ENCODE peak calls at places on chromosomes 16 and 17, in nine cellular contexts. One of them, this sample, is unnamed.

GRCh38 chr16:23388786-23389185 is 64.2 kb downstream of the COG7 start:
- DNase-seq in left ventricle myocardium inferior: no peak
- DNase-seq in heart left ventricle: no peak
- DNase-seq in spleen: peak
- DNase-seq in epithelial cell of esophagus: no peak
- DNase-seq in activated CD8-positive, alpha-beta T cell treated with anti-CD3 and anti-CD28 coated beads for 36 hours: no peak
- DNase-seq in thoracic aorta: no peak
- DNase-seq in astrocyte of the spinal cord: no peak
- DNase-seq in CD8-positive, alpha-beta T cell: no peak
- DNase-seq in this sample: no peak

GRCh38 chr17:63946440-63947363 is 14.6 kb upstream of the CD79B start:
- DNase-seq in left ventricle myocardium inferior: no peak
- DNase-seq in heart left ventricle: no peak
- DNase-seq in spleen: peak
- DNase-seq in epithelial cell of esophagus: peak
- DNase-seq in activated CD8-positive, alpha-beta T cell treated with anti-CD3 and anti-CD28 coated beads for 36 hours: peak
- DNase-seq in thoracic aorta: no peak
- DNase-seq in astrocyte of the spinal cord: peak
- DNase-seq in CD8-positive, alpha-beta T cell: peak
- DNase-seq in this sample: peak

GRCh38 chr17:39624313-39624712 is 2.4 kb upstream of the PPP1R1B start:
- DNase-seq in left ventricle myocardium inferior: no peak
- DNase-seq in heart left ventricle: no peak
- DNase-seq in spleen: no peak
- DNase-seq in epithelial cell of esophagus: no peak
- DNase-seq in activated CD8-positive, alpha-beta T cell treated with anti-CD3 and anti-CD28 coated beads for 36 hours: no peak
- DNase-seq in thoracic aorta: no peak
- DNase-seq in astrocyte of the spinal cord: no peak
- DNase-seq in CD8-positive, alpha-beta T cell: no peak
- DNase-seq in this sample: no peak

GRCh38 chr17:79627184-79627765 is 16.4 kb upstream of the RBFOX3 start:
- DNase-seq in left ventricle myocardium inferior: no peak
- DNase-seq in heart left ventricle: no peak
- DNase-seq in spleen: no peak
- DNase-seq in epithelial cell of esophagus: no peak
- DNase-seq in activated CD8-positive, alpha-beta T cell treated with anti-CD3 and anti-CD28 coated beads for 36 hours: no peak
- DNase-seq in thoracic aorta: no peak
- DNase-seq in astrocyte of the spinal cord: no peak
- DNase-seq in CD8-positive, alpha-beta T cell: no peak
- DNase-seq in this sample: peak

GRCh38 chr17:1562178-1562643 is 381 bp downstream of the PITPNA start:
- DNase-seq in left ventricle myocardium inferior: peak
- DNase-seq in heart left ventricle: peak
- DNase-seq in spleen: peak
- DNase-seq in epithelial cell of esophagus: no peak
- DNase-seq in activated CD8-positive, alpha-beta T cell treated with anti-CD3 and anti-CD28 coated beads for 36 hours: no peak
- DNase-seq in thoracic aorta: no peak
- DNase-seq in astrocyte of the spinal cord: peak
- DNase-seq in CD8-positive, alpha-beta T cell: peak
- DNase-seq in this sample: peak

GRCh38 chr16:47037396-47037745 is 63.9 kb upstream of the DNAJA2 start:
- DNase-seq in left ventricle myocardium inferior: peak
- DNase-seq in heart left ventricle: no peak
- DNase-seq in spleen: no peak
- DNase-seq in epithelial cell of esophagus: no peak
- DNase-seq in activated CD8-positive, alpha-beta T cell treated with anti-CD3 and anti-CD28 coated beads for 36 hours: peak
- DNase-seq in thoracic aorta: no peak
- DNase-seq in astrocyte of the spinal cord: peak
- DNase-seq in CD8-positive, alpha-beta T cell: peak
- DNase-seq in this sample: no peak

GRCh38 chr17:78899361-78900260 is 3.4 kb downstream of the CEP295NL start:
- DNase-seq in left ventricle myocardium inferior: peak
- DNase-seq in heart left ventricle: no peak
- DNase-seq in spleen: no peak
- DNase-seq in epithelial cell of esophagus: peak
- DNase-seq in activated CD8-positive, alpha-beta T cell treated with anti-CD3 and anti-CD28 coated beads for 36 hours: no peak
- DNase-seq in thoracic aorta: no peak
- DNase-seq in astrocyte of the spinal cord: no peak
- DNase-seq in CD8-positive, alpha-beta T cell: no peak
- DNase-seq in this sample: no peak

GRCh38 chr17:79077587-79077986 is 3.0 kb downstream of the ENGASE start:
- DNase-seq in left ventricle myocardium inferior: no peak
- DNase-seq in heart left ventricle: peak
- DNase-seq in spleen: peak
- DNase-seq in epithelial cell of esophagus: no peak
- DNase-seq in activated CD8-positive, alpha-beta T cell treated with anti-CD3 and anti-CD28 coated beads for 36 hours: no peak
- DNase-seq in thoracic aorta: no peak
- DNase-seq in astrocyte of the spinal cord: no peak
- DNase-seq in CD8-positive, alpha-beta T cell: no peak
- DNase-seq in this sample: no peak

GRCh38 chr17:12985431-12986285 is 32.2 kb downstream of the ELAC2 start:
- DNase-seq in left ventricle myocardium inferior: peak
- DNase-seq in heart left ventricle: no peak
- DNase-seq in spleen: no peak
- DNase-seq in epithelial cell of esophagus: no peak
- DNase-seq in activated CD8-positive, alpha-beta T cell treated with anti-CD3 and anti-CD28 coated beads for 36 hours: no peak
- DNase-seq in thoracic aorta: no peak
- DNase-seq in astrocyte of the spinal cord: peak
- DNase-seq in CD8-positive, alpha-beta T cell: no peak
- DNase-seq in this sample: no peak

GRCh38 chr16:31880322-31880979 is 6.8 kb downstream of the ZNF267 start:
- DNase-seq in left ventricle myocardium inferior: no peak
- DNase-seq in heart left ventricle: no peak
- DNase-seq in spleen: no peak
- DNase-seq in epithelial cell of esophagus: peak
- DNase-seq in activated CD8-positive, alpha-beta T cell treated with anti-CD3 and anti-CD28 coated beads for 36 hours: peak
- DNase-seq in thoracic aorta: no peak
- DNase-seq in astrocyte of the spinal cord: peak
- DNase-seq in CD8-positive, alpha-beta T cell: no peak
- DNase-seq in this sample: no peak

GRCh38 chr17:16255481-16255901 is 38.5 kb downstream of the PIGL start:
- DNase-seq in left ventricle myocardium inferior: peak
- DNase-seq in heart left ventricle: no peak
- DNase-seq in spleen: no peak
- DNase-seq in epithelial cell of esophagus: no peak
- DNase-seq in activated CD8-positive, alpha-beta T cell treated with anti-CD3 and anti-CD28 coated beads for 36 hours: no peak
- DNase-seq in thoracic aorta: peak
- DNase-seq in astrocyte of the spinal cord: peak
- DNase-seq in CD8-positive, alpha-beta T cell: no peak
- DNase-seq in this sample: no peak

GRCh38 chr17:44376124-44376523 is 12.5 kb upstream of the FAM171A2 start:
- DNase-seq in left ventricle myocardium inferior: peak
- DNase-seq in heart left ventricle: no peak
- DNase-seq in spleen: no peak
- DNase-seq in epithelial cell of esophagus: no peak
- DNase-seq in activated CD8-positive, alpha-beta T cell treated with anti-CD3 and anti-CD28 coated beads for 36 hours: peak
- DNase-seq in thoracic aorta: no peak
- DNase-seq in astrocyte of the spinal cord: no peak
- DNase-seq in CD8-positive, alpha-beta T cell: no peak
- DNase-seq in this sample: no peak

GRCh38 chr17:44604149-44605115 is 47.1 kb downstream of the FZD2 start:
- DNase-seq in left ventricle myocardium inferior: no peak
- DNase-seq in heart left ventricle: no peak
- DNase-seq in spleen: no peak
- DNase-seq in epithelial cell of esophagus: no peak
- DNase-seq in activated CD8-positive, alpha-beta T cell treated with anti-CD3 and anti-CD28 coated beads for 36 hours: no peak
- DNase-seq in thoracic aorta: no peak
- DNase-seq in astrocyte of the spinal cord: no peak
- DNase-seq in CD8-positive, alpha-beta T cell: no peak
- DNase-seq in this sample: no peak

GRCh38 chr16:69311533-69312388 is 611 bp downstream of the VPS4A start:
- DNase-seq in left ventricle myocardium inferior: no peak
- DNase-seq in heart left ventricle: peak
- DNase-seq in spleen: peak
- DNase-seq in epithelial cell of esophagus: peak
- DNase-seq in activated CD8-positive, alpha-beta T cell treated with anti-CD3 and anti-CD28 coated beads for 36 hours: peak
- DNase-seq in thoracic aorta: no peak
- DNase-seq in astrocyte of the spinal cord: peak
- DNase-seq in CD8-positive, alpha-beta T cell: peak
- DNase-seq in this sample: peak
- TF ChIP-seq CTCF in left ventricle myocardium inferior: no peak
- TF ChIP-seq CTCF in heart left ventricle: no peak
- TF ChIP-seq CTCF in spleen: no peak
- TF ChIP-seq CTCF in epithelial cell of esophagus: peak
- TF ChIP-seq CTCF in activated CD8-positive, alpha-beta T cell treated with anti-CD3 and anti-CD28 coated beads for 36 hours: no peak
- TF ChIP-seq CTCF in thoracic aorta: no peak
- TF ChIP-seq CTCF in astrocyte of the spinal cord: peak
- TF ChIP-seq CTCF in CD8-positive, alpha-beta T cell: no peak
- TF ChIP-seq CTCF in this sample: no peak

DNA sequence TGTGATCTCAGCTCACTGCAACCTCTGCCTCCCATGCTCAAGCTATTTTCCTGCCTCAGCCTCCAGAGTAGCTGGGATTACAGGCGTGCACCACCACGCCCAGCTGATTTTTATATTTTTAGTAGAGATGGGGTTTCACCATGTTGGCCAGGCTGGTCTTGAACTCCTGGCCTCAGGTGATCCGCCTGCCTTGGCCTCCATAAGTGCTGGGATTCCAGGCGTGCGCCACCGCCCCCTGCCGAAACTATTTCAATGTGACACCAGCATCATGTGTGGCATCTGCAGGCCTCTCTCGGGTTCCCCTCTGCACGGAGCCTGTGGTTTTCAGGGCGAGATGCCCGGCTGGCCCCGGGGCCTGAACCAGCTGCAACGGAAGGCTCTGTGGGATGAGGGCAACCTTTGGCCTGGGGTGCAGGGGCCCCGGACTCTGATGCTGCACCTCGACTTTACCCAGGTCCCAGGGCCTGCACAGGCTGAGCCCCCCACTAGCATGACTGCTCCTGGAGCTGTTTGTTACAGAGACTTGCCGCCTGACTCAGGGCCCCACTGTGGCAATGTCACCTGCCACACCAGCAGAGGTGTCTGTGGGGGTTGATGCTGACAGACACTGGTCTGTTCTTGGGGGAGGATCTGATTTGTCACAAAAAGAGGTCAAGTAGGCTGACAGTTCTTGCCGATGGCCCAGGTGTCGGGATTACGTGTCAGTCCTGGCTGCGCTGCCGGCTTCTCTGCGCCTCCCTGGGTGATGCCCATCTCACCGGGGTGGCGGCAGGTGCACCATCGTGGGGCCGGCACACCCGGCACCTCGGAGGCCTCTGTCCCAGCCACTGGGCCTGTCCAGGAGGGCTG is 8.6 kb upstream of the TEX19 start:
- DNase-seq in left ventricle myocardium inferior: no peak
- DNase-seq in heart left ventricle: no peak
- DNase-seq in spleen: no peak
- DNase-seq in epithelial cell of esophagus: no peak
- DNase-seq in activated CD8-positive, alpha-beta T cell treated with anti-CD3 and anti-CD28 coated beads for 36 hours: peak
- DNase-seq in thoracic aorta: no peak
- DNase-seq in astrocyte of the spinal cord: no peak
- DNase-seq in CD8-positive, alpha-beta T cell: no peak
- DNase-seq in this sample: no peak
- TF ChIP-seq CTCF in left ventricle myocardium inferior: no peak
- TF ChIP-seq CTCF in heart left ventricle: no peak
- TF ChIP-seq CTCF in spleen: no peak
- TF ChIP-seq CTCF in epithelial cell of esophagus: no peak
- TF ChIP-seq CTCF in activated CD8-positive, alpha-beta T cell treated with anti-CD3 and anti-CD28 coated beads for 36 hours: peak
- TF ChIP-seq CTCF in thoracic aorta: no peak
- TF ChIP-seq CTCF in astrocyte of the spinal cord: no peak
- TF ChIP-seq CTCF in CD8-positive, alpha-beta T cell: no peak
- TF ChIP-seq CTCF in this sample: no peak

GRCh38 chr16:935684-936083 is 35.1 kb downstream of the LMF1 start:
- DNase-seq in left ventricle myocardium inferior: no peak
- DNase-seq in heart left ventricle: no peak
- DNase-seq in spleen: no peak
- DNase-seq in epithelial cell of esophagus: no peak
- DNase-seq in activated CD8-positive, alpha-beta T cell treated with anti-CD3 and anti-CD28 coated beads for 36 hours: peak
- DNase-seq in thoracic aorta: no peak
- DNase-seq in astrocyte of the spinal cord: no peak
- DNase-seq in CD8-positive, alpha-beta T cell: no peak
- DNase-seq in this sample: no peak
- TF ChIP-seq CTCF in left ventricle myocardium inferior: no peak
- TF ChIP-seq CTCF in heart left ventricle: no peak
- TF ChIP-seq CTCF in spleen: no peak
- TF ChIP-seq CTCF in epithelial cell of esophagus: no peak
- TF ChIP-seq CTCF in activated CD8-positive, alpha-beta T cell treated with anti-CD3 and anti-CD28 coated beads for 36 hours: no peak
- TF ChIP-seq CTCF in thoracic aorta: no peak
- TF ChIP-seq CTCF in astrocyte of the spinal cord: no peak
- TF ChIP-seq CTCF in CD8-positive, alpha-beta T cell: no peak
- TF ChIP-seq CTCF in this sample: no peak

GRCh38 chr16:1073566-1074378 is 1.2 kb downstream of the SSTR5 start:
- DNase-seq in left ventricle myocardium inferior: no peak
- DNase-seq in heart left ventricle: no peak
- DNase-seq in spleen: no peak
- DNase-seq in epithelial cell of esophagus: no peak
- DNase-seq in activated CD8-positive, alpha-beta T cell treated with anti-CD3 and anti-CD28 coated beads for 36 hours: no peak
- DNase-seq in thoracic aorta: no peak
- DNase-seq in astrocyte of the spinal cord: no peak
- DNase-seq in CD8-positive, alpha-beta T cell: no peak
- DNase-seq in this sample: no peak
- TF ChIP-seq CTCF in left ventricle myocardium inferior: peak
- TF ChIP-seq CTCF in heart left ventricle: peak
- TF ChIP-seq CTCF in spleen: no peak
- TF ChIP-seq CTCF in epithelial cell of esophagus: no peak
- TF ChIP-seq CTCF in activated CD8-positive, alpha-beta T cell treated with anti-CD3 and anti-CD28 coated beads for 36 hours: no peak
- TF ChIP-seq CTCF in thoracic aorta: peak
- TF ChIP-seq CTCF in astrocyte of the spinal cord: no peak
- TF ChIP-seq CTCF in CD8-positive, alpha-beta T cell: no peak
- TF ChIP-seq CTCF in this sample: peak

DNA sequence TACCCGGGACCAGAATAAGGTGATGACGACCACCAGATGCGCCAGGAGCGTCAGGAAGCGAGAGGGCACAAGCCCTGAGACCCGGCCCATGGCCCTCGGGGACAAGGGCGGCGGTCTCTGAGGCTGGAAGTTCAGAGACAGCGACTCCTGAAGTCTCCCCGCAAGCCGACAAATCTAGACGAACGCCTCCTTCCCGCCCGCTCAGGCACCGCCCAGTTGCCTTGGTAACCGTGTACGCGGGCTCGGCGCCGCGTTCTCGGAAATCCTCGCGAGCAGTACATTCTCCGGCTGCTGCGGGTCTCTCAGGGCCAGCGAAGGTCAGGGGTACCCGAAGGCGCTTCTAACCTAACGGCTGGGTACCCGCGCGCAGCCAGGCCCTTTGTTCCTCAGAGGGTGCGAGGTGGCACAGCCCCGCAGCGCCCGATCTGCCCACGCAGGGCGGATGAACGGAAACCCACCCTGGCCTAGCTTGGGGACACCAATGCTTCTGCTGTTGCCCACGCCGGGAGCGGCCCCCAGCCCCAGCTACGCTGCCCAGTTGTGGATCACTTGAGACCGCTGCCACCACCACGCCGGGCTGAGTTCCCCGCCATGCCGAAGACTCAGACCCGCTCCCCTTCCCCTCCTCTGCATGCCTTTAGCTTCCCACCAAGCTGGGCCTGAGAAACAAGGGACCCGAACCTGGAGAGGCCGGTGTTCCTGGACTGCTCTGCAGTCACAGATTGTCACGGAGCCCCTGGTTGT is at the start of gene TMEM107:
- DNase-seq in left ventricle myocardium inferior: peak
- DNase-seq in heart left ventricle: peak
- DNase-seq in spleen: peak
- DNase-seq in epithelial cell of esophagus: peak
- DNase-seq in activated CD8-positive, alpha-beta T cell treated with anti-CD3 and anti-CD28 coated beads for 36 hours: peak
- DNase-seq in thoracic aorta: no peak
- DNase-seq in astrocyte of the spinal cord: peak
- DNase-seq in CD8-positive, alpha-beta T cell: peak
- DNase-seq in this sample: peak
- TF ChIP-seq CTCF in left ventricle myocardium inferior: no peak
- TF ChIP-seq CTCF in heart left ventricle: no peak
- TF ChIP-seq CTCF in spleen: no peak
- TF ChIP-seq CTCF in epithelial cell of esophagus: no peak
- TF ChIP-seq CTCF in activated CD8-positive, alpha-beta T cell treated with anti-CD3 and anti-CD28 coated beads for 36 hours: no peak
- TF ChIP-seq CTCF in thoracic aorta: no peak
- TF ChIP-seq CTCF in astrocyte of the spinal cord: no peak
- TF ChIP-seq CTCF in CD8-positive, alpha-beta T cell: no peak
- TF ChIP-seq CTCF in this sample: no peak

This sample was measured in progenitor cell of endocrine pancreas.